ENCODE peak calls at places on chromosome 2, in four cellular contexts. N is H1, A is GM12891, M is HepG2. R is an unnamed sample.

GRCh38 chr2:104286806-104287205 is 567.1 kb upstream of the POU3F3 start:
- DNase-seq in A (no peak), N (peak), M (no peak), R (no peak)

GRCh38 chr2:3965211-3965610 is 261.8 kb downstream of the DCDC2C start:
- DNase-seq in N (no peak), M (no peak), A (no peak), R (no peak)

GRCh38 chr2:64938607-64939285 is 50.5 kb upstream of the SLC1A4 start:
- DNase-seq in M (no peak), A (no peak), N (no peak), R (no peak)

GRCh38 chr2:96344011-96344410 is 8.4 kb downstream of the NCAPH start:
- DNase-seq in A (no peak), M (no peak), N (no peak), R (peak)

GRCh38 chr2:37566517-37566961 is 104.9 kb downstream of the CDC42EP3 start:
- DNase-seq in A (no peak), N (no peak), M (no peak), R (no peak)

GRCh38 chr2:237456200-237456731 is 30.8 kb upstream of the MLPH start:
- DNase-seq in M (no peak), A (no peak), N (no peak), R (no peak)

GRCh38 chr2:126736133-126736874 is 80.3 kb downstream of the GYPC start:
- DNase-seq in N (no peak), M (no peak), A (no peak), R (no peak)

GRCh38 chr2:240836781-240837467 is 16.9 kb upstream of the KIF1A start:
- DNase-seq in N (no peak), M (no peak), A (no peak), R (no peak)

GRCh38 chr2:152718909-152719645 is 657 bp downstream of the ARL6IP6 start:
- DNase-seq in N (peak), A (no peak), M (peak), R (no peak)

GRCh38 chr2:164458801-164459200 is 162.5 kb downstream of the GRB14 start:
- DNase-seq in M (no peak), N (peak), A (no peak), R (no peak)

GRCh38 chr2:8607591-8607990 is 74.3 kb upstream of the ID2 start:
- DNase-seq in N (no peak), M (no peak), A (no peak), R (no peak)

GRCh38 chr2:186645999-186646398 is 47.9 kb upstream of the FAM171B start:
- DNase-seq in A (no peak), N (no peak), M (no peak), R (no peak)

GRCh38 chr2:56088411-56088810 is 95.4 kb upstream of the CCDC85A start:
- DNase-seq in N (no peak), A (no peak), M (no peak), R (no peak)

GRCh38 chr2:50850290-50850969 is 181.5 kb downstream of the NRXN1 start:
- DNase-seq in M (no peak), N (no peak), A (no peak), R (no peak)

GRCh38 chr2:88054300-88055048 is 1.1 kb downstream of the KRCC1 start:
- DNase-seq in N (no peak), A (no peak), M (no peak), R (no peak)

GRCh38 chr2:203412555-203413331 is 84.5 kb downstream of the ABI2 start:
- DNase-seq in N (no peak), A (no peak), M (no peak), R (no peak)

GRCh38 chr2:20917724-20918572 is 95.0 kb upstream of the LDAH start:
- DNase-seq in A (no peak), M (no peak), N (no peak), R (no peak)

GRCh38 chr2:140759431-140760156 is 1371.2 kb downstream of the LRP1B start:
- DNase-seq in A (no peak), N (no peak), M (no peak), R (no peak)

GRCh38 chr2:26411419-26411818 is 9.7 kb downstream of the DRC1 start:
- DNase-seq in M (no peak), N (no peak), A (no peak), R (no peak)

GRCh38 chr2:28544405-28544914 is 48.6 kb downstream of the PLB1 start:
- DNase-seq in M (peak), A (no peak), N (no peak), R (no peak)

GRCh38 chr2:238947920-238948710 is 100.2 kb downstream of the TWIST2 start:
- DNase-seq in M (peak), N (no peak), A (no peak), R (no peak)

GRCh38 chr2:160974803-160975202 is 185.4 kb upstream of the TANK start:
- DNase-seq in N (no peak), M (no peak), A (no peak), R (no peak)

GRCh38 chr2:13056259-13056843 is 339.6 kb downstream of the TRIB2 start:
- DNase-seq in A (no peak), N (no peak), M (no peak), R (no peak)

GRCh38 chr2:230932556-230933511 is 7.8 kb upstream of the GPR55 start:
- DNase-seq in N (no peak), A (no peak), M (no peak), R (no peak)

GRCh38 chr2:164689020-164689419 is 67.7 kb upstream of the GRB14 start:
- DNase-seq in M (no peak), A (no peak), N (no peak), R (no peak)

GRCh38 chr2:242098445-242099128 is 229.1 kb downstream of the RTP5 start:
- DNase-seq in A (no peak), M (no peak), N (no peak), R (no peak)

GRCh38 chr2:60503923-60504514 is 49.4 kb downstream of the BCL11A start:
- DNase-seq in M (no peak), N (no peak), A (no peak), R (no peak)

GRCh38 chr2:38315707-38316333 is 61.3 kb downstream of the ATL2 start:
- DNase-seq in M (peak), N (no peak), A (peak), R (peak)

GRCh38 chr2:172931256-172931894 is 144.3 kb upstream of the MAP3K20 start:
- DNase-seq in A (no peak), M (no peak), N (no peak), R (no peak)

DNA sequence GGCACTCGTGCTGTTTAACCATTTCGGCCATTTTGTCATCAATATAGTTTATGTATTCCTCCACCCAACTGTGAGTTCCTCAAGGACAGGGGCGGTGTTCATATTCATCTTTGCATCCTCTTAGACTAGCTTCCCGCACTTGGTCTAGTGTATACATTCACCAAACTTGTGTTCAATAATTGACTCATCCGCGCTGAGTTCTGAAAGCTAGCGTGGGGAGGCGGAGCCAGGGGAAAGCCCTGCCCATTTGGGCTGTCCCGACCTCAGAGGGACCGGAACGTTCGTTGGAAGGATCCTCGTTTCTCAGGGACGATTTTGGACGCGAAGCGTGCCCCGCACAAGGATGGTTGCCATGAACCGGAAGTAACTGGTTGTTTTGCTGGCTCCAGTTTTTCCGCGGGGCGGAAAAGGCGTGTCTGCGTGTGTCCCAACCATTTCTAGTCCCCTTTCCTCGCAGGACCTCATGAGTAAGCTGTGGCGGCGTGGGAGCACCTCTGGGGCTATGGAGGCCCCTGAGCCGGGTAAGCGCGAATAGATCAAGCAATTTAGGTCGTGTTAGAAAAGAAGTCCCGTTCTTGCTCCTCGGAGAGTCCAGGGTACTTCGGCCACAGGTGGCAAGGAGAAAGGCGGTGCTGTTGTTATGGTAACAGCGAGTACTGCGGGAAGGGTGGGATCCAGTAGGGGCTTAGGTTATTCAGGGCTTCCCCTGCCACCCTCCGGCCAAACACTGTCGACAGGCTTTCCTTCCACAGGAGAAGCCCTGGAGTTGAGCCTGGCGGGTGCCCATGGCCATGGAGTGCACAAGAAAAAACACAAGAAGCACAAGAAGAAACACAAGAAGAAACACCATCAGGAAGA is at the start of gene INO80B:
- DNase-seq in N (peak), A (no peak), M (peak), R (peak)
- TF ChIP-seq POLR2A in N (no peak), A (peak), M (peak), R (peak)

GRCh38 chr2:219213026-219213415 is 5.7 kb downstream of the ABCB6 start:
- DNase-seq in N (no peak), A (no peak), M (no peak), R (no peak)

GRCh38 chr2:219209818-219210571 is 3.4 kb downstream of the ZFAND2B start:
- DNase-seq in A (no peak), M (no peak), N (no peak), R (no peak)

GRCh38 chr2:219207884-219208740 is 1.5 kb downstream of the ZFAND2B start:
- DNase-seq in N (no peak), M (peak), A (no peak), R (no peak)

GRCh38 chr2:219209236-219209635 is 2.7 kb downstream of the ZFAND2B start:
- DNase-seq in N (no peak), A (no peak), M (no peak), R (no peak)

DNA sequence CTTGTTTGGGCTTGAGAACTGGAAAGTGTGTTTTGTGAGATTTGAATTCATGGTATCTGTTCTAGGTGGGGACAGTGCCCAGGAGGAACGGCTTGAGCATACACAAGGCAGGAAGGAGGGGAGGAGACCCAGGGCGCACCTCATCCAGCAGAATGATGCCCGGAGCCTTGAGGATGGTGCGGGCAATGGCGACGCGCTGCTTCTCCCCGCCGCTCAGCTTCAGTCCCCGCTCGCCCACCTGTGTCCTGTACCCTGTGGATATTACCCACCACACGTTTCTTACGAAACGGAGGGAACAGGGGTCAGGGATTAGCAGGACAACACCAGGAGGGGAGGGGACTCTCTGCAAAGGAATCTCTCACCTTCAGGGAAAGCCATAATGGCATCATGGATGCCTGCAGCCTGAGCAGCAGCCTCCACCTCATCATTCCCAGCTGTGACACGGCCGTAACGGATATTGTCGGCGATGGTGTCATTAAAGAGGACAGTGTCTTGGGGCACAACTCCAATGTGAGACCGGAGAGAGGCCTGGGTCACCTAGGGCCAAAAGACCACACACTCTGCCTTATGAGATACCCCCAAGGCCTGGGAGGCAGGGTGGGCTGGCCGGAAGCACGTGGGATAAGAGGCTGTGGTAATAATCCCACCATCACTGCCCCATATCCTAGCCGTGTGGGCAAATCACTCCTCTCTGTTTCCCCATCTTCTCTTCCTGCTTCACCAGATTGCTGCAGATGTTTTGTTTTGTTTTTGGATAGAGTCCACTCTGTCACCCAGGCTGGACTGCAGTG is 4.2 kb downstream of the ZFAND2B start:
- DNase-seq in M (no peak), A (no peak), N (no peak), R (no peak)
- TF ChIP-seq POLR2AphosphoS5 in M (no peak), A (no peak), N (no peak), R (peak)

DNA sequence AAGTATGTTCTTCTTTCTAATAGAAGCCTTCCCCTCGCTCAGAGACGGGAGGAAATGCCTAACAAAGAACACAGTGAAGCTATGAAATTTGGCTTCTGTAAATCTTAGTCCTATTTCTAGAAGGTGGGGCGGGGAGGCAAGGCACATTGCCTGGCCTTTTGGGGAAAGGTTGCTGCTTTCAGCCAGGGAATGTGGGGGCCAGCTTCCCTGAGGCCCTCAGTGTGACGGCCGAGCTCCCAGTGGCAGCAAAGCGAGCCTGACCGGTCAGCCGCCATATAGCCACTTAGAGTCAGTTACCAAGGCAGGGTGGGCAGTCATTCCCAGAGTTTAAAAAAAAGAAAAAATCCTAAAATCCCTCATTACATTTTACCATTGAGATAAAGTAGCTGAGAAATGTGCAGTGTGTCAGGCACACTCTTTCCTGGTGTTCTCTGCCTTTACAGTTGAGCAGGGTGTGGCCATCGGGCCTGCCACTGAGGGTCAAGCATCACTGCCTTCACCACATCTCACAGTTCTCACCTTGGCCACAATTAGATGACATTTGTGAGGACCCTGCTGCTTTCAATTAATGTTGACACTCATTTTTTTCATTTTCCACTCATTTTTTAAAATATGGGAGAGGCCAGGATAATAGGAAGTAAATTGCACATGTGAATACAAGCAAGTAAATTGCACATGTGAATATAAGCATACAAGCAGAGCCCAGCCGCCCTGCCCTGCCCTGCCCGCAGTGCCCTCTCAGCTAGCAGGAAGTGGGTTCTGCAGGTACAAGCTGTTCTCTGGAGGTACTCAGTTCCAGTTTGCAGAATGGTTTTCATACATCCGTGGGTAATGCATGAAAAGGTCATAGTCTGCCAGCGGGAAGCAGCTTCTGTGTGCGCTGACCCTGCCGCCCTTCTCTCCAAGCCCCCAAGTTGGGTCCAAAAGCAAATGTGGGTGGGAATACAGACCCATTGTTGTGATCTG is 76.9 kb downstream of the WDSUB1 start:
- DNase-seq in M (no peak), N (no peak), A (no peak), R (no peak)
- TF ChIP-seq TAF1 in M (no peak), N (no peak), A (no peak), R (no peak)

GRCh38 chr2:119225084-119225864 is 1.6 kb downstream of the STEAP3 start:
- DNase-seq in N (no peak), M (peak), A (no peak), R (no peak)

GRCh38 chr2:119222863-119223520 is 642 bp upstream of the STEAP3 start:
- DNase-seq in M (no peak), N (no peak), A (no peak), R (no peak)

GRCh38 chr2:119222213-119222612 is 1.4 kb upstream of the STEAP3 start:
- DNase-seq in M (no peak), N (no peak), A (no peak), R (no peak)

GRCh38 chr2:119224391-119224972 is 848 bp downstream of the STEAP3 start:
- DNase-seq in A (no peak), M (no peak), N (no peak), R (no peak)

GRCh38 chr2:119223521-119224390 is at the start of gene STEAP3:
- DNase-seq in A (peak), M (peak), N (peak), R (peak)
- TF ChIP-seq POLR2A in A (no peak), M (peak), N (no peak), R (peak)

GRCh38 chr2:177239934-177240600 is 24.5 kb downstream of the NFE2L2 start:
- DNase-seq in N (no peak), A (no peak), M (no peak), R (no peak)
- TF ChIP-seq POLR2AphosphoS5 in N (no peak), A (no peak), M (no peak), R (no peak)

DNA sequence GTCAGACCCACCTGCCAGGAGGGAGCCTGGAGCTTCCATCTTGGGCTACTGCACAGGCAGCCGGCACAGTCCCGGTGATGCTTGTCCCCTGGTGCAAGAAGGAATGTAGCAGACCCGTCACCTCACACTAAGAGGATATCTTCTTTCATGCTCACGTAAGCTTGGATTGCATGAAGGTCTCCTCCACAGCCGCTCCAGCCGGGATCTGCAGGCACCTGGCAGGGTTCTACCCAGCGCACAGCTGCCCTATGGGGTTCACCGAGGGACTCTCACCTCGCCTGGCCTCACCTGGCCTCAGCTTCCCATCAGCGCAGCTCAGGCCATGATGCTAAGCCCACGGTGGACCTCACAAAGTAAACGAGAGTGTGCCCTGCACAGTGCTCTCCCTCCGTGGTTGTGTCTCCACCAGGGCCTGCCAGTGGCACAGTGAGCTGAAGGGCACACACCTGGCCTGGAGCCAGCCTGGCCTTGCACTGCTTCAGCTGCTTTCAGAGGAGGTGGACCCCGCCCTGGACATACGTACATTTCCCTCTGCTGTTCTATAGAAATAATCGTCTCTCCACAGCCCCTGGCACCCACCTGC is 239.1 kb downstream of the SEPTIN10 start:
- DNase-seq in A (no peak), M (no peak), N (no peak), R (no peak)
- TF ChIP-seq TAF1 in A (no peak), M (no peak), N (no peak), R (no peak)

GRCh38 chr2:218659258-218659987 is at the start of the genes BCS1L and ZNF142:
- DNase-seq in A (peak), M (peak), N (peak), R (peak)
- TF ChIP-seq POLR2A in A (peak), M (peak), N (peak), R (peak)

DNA sequence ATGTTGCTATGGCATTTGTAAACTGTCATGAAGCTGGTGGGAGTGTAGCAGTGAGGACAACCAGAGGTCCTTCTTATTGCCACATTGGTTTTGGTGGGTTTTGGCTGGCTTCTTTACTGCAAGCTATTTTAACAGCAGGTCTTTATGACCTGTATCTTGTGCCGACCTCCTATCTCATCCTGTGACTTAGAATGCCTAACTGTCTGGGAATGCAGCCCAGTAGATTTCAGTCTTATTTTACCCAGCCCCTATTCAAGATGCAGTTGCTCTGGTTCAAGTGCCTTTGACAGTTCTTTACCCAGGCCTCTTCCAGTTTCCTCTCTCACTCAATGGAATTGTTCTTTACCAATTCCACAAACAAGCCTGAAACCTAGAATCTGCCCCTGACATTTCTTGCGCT is 145.1 kb downstream of the KCNE4 start:
- DNase-seq in M (no peak), A (no peak), N (no peak), R (no peak)
- TF ChIP-seq POLR2AphosphoS5 in M (no peak), A (no peak), N (no peak), R (no peak)

GRCh38 chr2:212392544-212392943 is 146.1 kb downstream of the ERBB4 start:
- DNase-seq in M (no peak), N (no peak), A (no peak), R (no peak)

GRCh38 chr2:212402316-212402715 is 136.3 kb downstream of the ERBB4 start:
- DNase-seq in A (no peak), M (no peak), N (no peak), R (no peak)

DNA sequence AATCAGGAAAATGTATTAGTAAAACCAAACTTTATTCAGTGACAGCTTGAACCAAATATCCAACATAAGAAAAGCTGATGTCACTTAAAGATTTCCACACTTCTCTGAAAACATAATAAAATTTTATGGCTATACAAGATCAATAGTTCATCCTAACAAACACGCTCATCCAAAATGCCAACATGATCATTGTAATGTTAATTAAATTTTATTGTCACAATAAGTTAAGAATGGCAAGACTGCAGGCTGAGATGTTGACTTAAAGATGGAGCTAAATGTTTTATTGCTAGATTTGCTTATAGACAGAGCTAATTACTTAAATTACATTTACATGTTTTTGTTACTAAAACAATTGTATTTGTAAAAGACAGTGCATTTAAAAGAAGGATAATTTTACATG is 140.3 kb downstream of the ERBB4 start:
- DNase-seq in M (no peak), A (no peak), N (no peak), R (no peak)
- TF ChIP-seq TAF1 in M (no peak), A (no peak), N (no peak), R (no peak)

R was measured in GM12892.